ENCODE peak calls at places on chromosomes 11 and 22, in seven cellular contexts. H is AG10803, M is A673, C is body of pancreas, A is neural progenitor cell, P is A549, T is HCT116. B is an unnamed sample.

GRCh38 chr11:124872741-124873140 is 7.5 kb downstream of the ROBO3 start:
- DNase-seq in C (no peak), P (no peak), A (peak), H (no peak), M (no peak), T (no peak), B (no peak)

GRCh38 chr11:2898366-2899079 is 12.9 kb upstream of the CDKN1C start:
- DNase-seq in M (peak), H (peak), P (no peak), T (no peak), C (peak), A (no peak), B (no peak)

GRCh38 chr22:46578251-46578823 is 40.9 kb upstream of the CELSR1 start:
- DNase-seq in P (no peak), T (no peak), C (no peak), H (no peak), A (no peak), M (no peak), B (peak)

GRCh38 chr22:23098718-23099524 is 28.6 kb downstream of the GNAZ start:
- DNase-seq in T (no peak), P (no peak), H (no peak), A (no peak), C (peak), M (peak), B (no peak)

GRCh38 chr11:30244255-30244654 is 13.4 kb downstream of the FSHB start:
- DNase-seq in A (no peak), P (peak), T (peak), H (peak), M (peak), C (no peak), B (no peak)

GRCh38 chr11:124114942-124115781 is at the start of gene VWA5A:
- DNase-seq in C (peak), T (peak), M (peak), A (peak), H (peak), P (peak), B (peak)

GRCh38 chr11:35318977-35319925 is 100.1 kb downstream of the SLC1A2 start:
- DNase-seq in C (no peak), T (no peak), M (peak), A (no peak), H (peak), P (no peak), B (no peak)

GRCh38 chr22:18077087-18077638 is 627 bp upstream of the PEX26 start:
- DNase-seq in M (no peak), A (no peak), T (no peak), H (no peak), P (no peak), C (no peak), B (no peak)

GRCh38 chr22:44133901-44134511 is 46.7 kb upstream of the PARVG start:
- DNase-seq in C (peak), M (no peak), A (no peak), T (no peak), H (no peak), P (no peak), B (no peak)

GRCh38 chr11:11780843-11781242 is 60.9 kb upstream of the USP47 start:
- DNase-seq in P (no peak), A (no peak), C (no peak), M (no peak), H (no peak), T (no peak), B (no peak)

GRCh38 chr22:43110927-43111623 is 525 bp downstream of the BIK start:
- DNase-seq in A (peak), C (peak), T (no peak), M (no peak), H (no peak), P (no peak), B (peak)

GRCh38 chr11:43955381-43956118 is 13.1 kb downstream of the C11orf96 start:
- DNase-seq in P (no peak), T (no peak), A (no peak), M (no peak), C (no peak), H (peak), B (peak)

GRCh38 chr11:40241524-40242037 is 1217.9 kb downstream of the LRRC4C start:
- DNase-seq in P (no peak), C (no peak), M (peak), H (peak), A (no peak), T (no peak), B (no peak)

GRCh38 chr11:33978376-33978775 is 73.2 kb upstream of the CAPRIN1 start:
- DNase-seq in P (no peak), A (no peak), T (no peak), H (no peak), M (no peak), C (no peak), B (no peak)

GRCh38 chr11:74583024-74583624 is 9.3 kb upstream of the POLD3 start:
- DNase-seq in P (no peak), A (no peak), H (no peak), M (no peak), C (no peak), T (no peak), B (no peak)

GRCh38 chr22:25843660-25844275 is 101.8 kb downstream of the MYO18B start:
- DNase-seq in M (peak), C (no peak), T (no peak), A (no peak), H (no peak), P (no peak), B (no peak)

GRCh38 chr22:29030016-29030617 is 31.5 kb downstream of the C22orf31 start:
- DNase-seq in C (peak), M (no peak), P (no peak), A (no peak), T (peak), H (peak), B (no peak)

GRCh38 chr11:13638436-13638835 is 30.0 kb upstream of the FAR1 start:
- DNase-seq in C (no peak), T (no peak), P (no peak), H (no peak), M (no peak), A (no peak), B (no peak)

DNA sequence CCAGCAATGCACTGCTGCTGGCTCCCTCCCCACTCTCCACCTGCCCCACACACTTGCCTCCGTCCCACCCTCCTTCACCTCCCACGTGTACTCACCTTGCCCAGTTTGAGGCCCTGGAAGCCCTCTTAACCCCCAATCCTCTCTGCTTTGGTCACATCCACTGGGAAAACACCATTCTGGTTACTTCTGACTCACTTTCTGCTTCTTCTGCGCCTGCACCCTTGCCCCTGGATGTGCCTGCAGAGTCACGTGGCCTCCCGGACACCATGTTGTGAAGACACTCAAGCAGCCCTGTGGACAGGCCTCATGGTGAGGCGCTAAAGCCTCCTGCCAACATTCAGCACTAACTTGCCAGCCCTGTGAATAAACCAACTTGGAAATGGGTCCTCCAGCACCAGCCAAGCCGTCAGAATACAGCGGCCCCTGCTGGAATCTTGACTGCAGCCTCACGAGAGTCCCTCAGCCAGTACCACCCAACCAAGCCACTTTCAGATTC is 2.6 kb upstream of the NAALADL1 start:
- DNase-seq in C (no peak), A (peak), T (no peak), M (peak), H (no peak), P (no peak), B (peak)
- TF ChIP-seq CTCF in C (no peak), A (peak), T (no peak), M (no peak), H (peak), P (peak), B (peak)

DNA sequence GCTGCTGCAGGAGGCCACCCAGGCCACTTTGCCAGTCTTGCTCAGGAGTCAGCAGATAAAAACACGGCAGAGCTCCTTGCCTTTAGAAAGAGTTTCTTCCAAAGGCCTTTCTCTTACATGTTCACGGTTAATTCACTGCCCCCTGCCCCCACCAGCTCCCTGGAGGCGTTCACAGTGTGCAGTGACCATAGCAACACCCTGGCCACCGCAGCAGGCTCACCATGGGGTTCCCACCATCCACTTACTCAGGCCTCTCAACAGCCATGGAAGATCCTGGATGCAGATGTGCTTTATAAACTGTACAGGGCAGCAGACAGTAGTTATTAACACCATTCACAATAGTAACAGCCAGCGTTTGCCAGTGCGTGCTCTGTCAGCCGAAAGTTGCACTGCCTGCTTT is 10.6 kb upstream of the MYO7A start:
- DNase-seq in T (no peak), P (no peak), M (no peak), H (no peak), C (no peak), A (no peak), B (no peak)
- TF ChIP-seq CTCF in T (no peak), P (no peak), M (no peak), H (no peak), C (no peak), A (no peak), B (no peak)

DNA sequence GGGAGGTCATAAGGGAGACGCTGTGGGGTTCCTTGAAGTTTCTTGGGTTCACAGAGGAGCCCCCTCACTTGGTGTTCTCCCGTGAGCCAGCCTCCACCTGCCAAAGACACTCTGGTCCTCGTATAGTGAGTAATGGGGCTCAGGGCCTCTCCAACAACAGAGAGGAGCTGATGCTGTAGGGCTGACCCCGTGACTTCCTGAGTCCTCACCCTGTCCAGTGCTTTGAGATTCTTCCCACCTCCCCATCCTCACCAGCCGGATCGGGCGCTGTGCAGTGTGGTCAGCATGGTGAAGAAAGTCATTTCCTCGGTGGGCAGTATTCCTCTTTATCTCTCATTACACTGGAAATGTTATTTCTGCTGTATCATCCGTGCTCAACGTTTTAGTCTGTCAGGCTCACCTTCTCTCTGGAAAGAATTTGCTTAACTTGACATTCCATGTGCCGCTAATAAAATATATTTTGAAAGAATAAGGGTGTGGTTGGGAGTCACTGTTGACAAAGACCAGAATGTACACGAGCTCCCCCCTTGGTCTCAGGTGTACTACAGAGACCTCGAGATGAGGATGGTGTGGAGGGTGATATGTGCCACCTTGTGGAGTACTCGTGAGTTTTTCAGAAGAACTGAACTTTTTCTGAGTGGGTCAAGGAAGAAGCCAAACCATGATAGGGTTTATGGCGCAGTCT is 25.7 kb upstream of the SCGB1A1 start:
- DNase-seq in T (peak), A (no peak), M (no peak), C (no peak), P (peak), H (no peak), B (peak)
- TF ChIP-seq CTCF in T (peak), A (no peak), M (peak), C (peak), P (peak), H (no peak), B (peak)

GRCh38 chr11:95089620-95090542 is at the start of gene ENDOD1:
- DNase-seq in M (peak), C (peak), A (peak), T (no peak), H (peak), P (peak), B (peak)
- TF ChIP-seq CTCF in M (peak), C (peak), A (no peak), T (no peak), H (no peak), P (no peak), B (peak)

DNA sequence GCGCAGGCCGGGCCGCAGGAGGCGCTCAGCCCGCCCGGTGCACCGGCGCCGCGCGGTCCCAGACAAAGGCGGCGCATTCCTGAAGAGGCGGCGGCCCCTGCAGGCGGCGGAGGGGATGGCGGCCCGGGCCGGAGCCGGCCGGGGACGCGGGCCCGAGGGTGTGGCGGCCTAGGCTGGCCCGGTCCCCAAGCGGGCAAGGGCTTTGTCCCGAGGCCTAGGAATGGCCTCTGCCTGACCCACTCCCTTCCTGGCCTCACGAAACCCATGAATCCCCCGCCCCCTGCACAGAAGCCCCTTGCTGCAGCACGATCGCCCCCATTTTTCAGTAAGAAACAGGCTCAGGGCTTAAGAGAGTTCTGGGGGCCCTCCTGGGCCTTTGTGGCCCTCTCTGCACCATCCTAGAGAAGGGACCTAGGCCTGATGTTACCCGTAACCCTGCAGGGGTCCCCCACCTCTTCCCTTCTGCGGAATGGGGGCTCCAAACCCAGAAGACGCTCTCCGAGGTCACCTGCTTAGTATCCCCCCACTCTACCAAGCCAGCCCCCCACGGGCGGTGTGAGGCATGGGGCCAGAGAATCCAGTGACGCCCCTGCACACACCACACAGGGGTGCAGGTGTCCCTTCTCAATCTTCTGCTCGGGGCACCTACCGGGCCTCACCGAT is 363 bp upstream of the RTN4R start:
- DNase-seq in C (peak), H (peak), T (peak), M (peak), A (peak), P (peak), B (peak)
- TF ChIP-seq CTCF in C (peak), H (peak), T (no peak), M (peak), A (peak), P (peak), B (peak)

DNA sequence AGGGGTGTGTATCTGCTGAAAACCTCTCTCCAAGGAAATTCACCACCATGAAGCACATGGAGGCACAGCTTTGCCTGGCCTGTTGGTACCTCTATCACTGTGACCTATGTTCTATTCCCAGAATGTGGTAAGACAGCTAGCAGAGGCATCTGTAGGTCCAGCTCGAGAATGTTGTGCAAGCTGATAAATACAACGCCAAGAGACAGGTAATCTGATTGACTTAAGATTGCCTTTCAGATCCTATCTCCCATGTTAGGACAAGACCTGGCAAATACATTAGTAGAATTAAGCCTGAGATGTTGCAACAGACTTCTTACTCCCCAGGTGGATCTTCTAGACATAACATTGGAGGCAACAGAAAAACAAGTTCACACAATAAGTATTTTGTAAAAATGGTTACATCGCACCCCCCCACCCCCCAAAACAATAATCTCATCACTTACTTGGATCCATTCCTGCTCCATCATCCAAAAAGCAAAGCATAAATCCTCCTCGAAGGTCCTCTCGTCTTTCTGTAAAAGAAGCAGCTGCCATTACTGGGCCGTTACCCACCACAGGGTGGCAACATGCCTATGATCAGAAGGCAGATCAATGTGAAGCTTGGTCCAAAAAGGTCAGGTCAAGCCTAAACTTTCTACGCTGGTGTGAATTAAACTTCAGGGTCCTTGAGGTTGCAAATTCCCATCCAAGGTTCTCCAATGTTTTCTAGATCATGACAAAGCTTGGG is 18.5 kb downstream of the MORC2 start:
- DNase-seq in M (no peak), P (no peak), T (no peak), A (no peak), H (no peak), C (no peak), B (no peak)
- TF ChIP-seq CTCF in M (no peak), P (no peak), T (peak), A (no peak), H (no peak), C (no peak), B (no peak)